ENCODE peak calls at places on chromosome 4, in six cellular contexts. One of them, this sample, is unnamed.

GRCh38 chr4:28373601-28374000 is 1513.0 kb downstream of the STIM2 start:
- DNase-seq in H1: no peak
- DNase-seq in GM12892: no peak
- DNase-seq in K562: no peak
- DNase-seq in HepG2: no peak
- DNase-seq in GM12878: no peak
- DNase-seq in this sample: no peak

GRCh38 chr4:96913437-96914075 is 1073.7 kb downstream of the PDHA2 start:
- DNase-seq in H1: no peak
- DNase-seq in GM12892: no peak
- DNase-seq in K562: no peak
- DNase-seq in HepG2: no peak
- DNase-seq in GM12878: no peak
- DNase-seq in this sample: no peak

GRCh38 chr4:94848326-94848725 is 90.6 kb downstream of the BMPR1B start:
- DNase-seq in H1: no peak
- DNase-seq in GM12892: no peak
- DNase-seq in K562: no peak
- DNase-seq in HepG2: no peak
- DNase-seq in GM12878: no peak
- DNase-seq in this sample: no peak

GRCh38 chr4:56650259-56651070 is 30.6 kb downstream of the HOPX start:
- DNase-seq in H1: no peak
- DNase-seq in GM12892: no peak
- DNase-seq in K562: no peak
- DNase-seq in HepG2: no peak
- DNase-seq in GM12878: no peak
- DNase-seq in this sample: no peak

GRCh38 chr4:159871141-159871540 is 768.3 kb downstream of the RAPGEF2 start:
- DNase-seq in H1: no peak
- DNase-seq in GM12892: no peak
- DNase-seq in K562: no peak
- DNase-seq in HepG2: no peak
- DNase-seq in GM12878: no peak
- DNase-seq in this sample: no peak

GRCh38 chr4:143241892-143242291 is 57.2 kb downstream of the USP38 start:
- DNase-seq in H1: no peak
- DNase-seq in GM12892: no peak
- DNase-seq in K562: no peak
- DNase-seq in HepG2: peak; percentile 24
- DNase-seq in GM12878: no peak
- DNase-seq in this sample: no peak

GRCh38 chr4:80989921-80990544 is 40.5 kb upstream of the BMP3 start:
- DNase-seq in H1: peak; percentile 43
- DNase-seq in GM12892: no peak
- DNase-seq in K562: peak; percentile 22
- DNase-seq in HepG2: peak; percentile 40
- DNase-seq in GM12878: peak; percentile 26
- DNase-seq in this sample: peak; percentile 4

GRCh38 chr4:140130677-140131076 is 23.3 kb downstream of the MAML3 start:
- DNase-seq in H1: no peak
- DNase-seq in GM12892: no peak
- DNase-seq in K562: no peak
- DNase-seq in HepG2: no peak
- DNase-seq in GM12878: no peak
- DNase-seq in this sample: no peak

GRCh38 chr4:140581078-140581477 is 12.3 kb upstream of the UCP1 start:
- DNase-seq in H1: no peak
- DNase-seq in GM12892: no peak
- DNase-seq in K562: no peak
- DNase-seq in HepG2: no peak
- DNase-seq in GM12878: no peak
- DNase-seq in this sample: no peak

GRCh38 chr4:164648151-164648848 is 105.6 kb upstream of the SMIM31 start:
- DNase-seq in H1: no peak
- DNase-seq in GM12892: no peak
- DNase-seq in K562: no peak
- DNase-seq in HepG2: no peak
- DNase-seq in GM12878: no peak
- DNase-seq in this sample: no peak

GRCh38 chr4:125319311-125319710 is 4.6 kb downstream of the FAT4 start:
- DNase-seq in H1: no peak
- DNase-seq in GM12892: no peak
- DNase-seq in K562: no peak
- DNase-seq in HepG2: no peak
- DNase-seq in GM12878: no peak
- DNase-seq in this sample: no peak

GRCh38 chr4:145871209-145871608 is 67.4 kb downstream of the ZNF827 start:
- DNase-seq in H1: no peak
- DNase-seq in GM12892: no peak
- DNase-seq in K562: no peak
- DNase-seq in HepG2: no peak
- DNase-seq in GM12878: no peak
- DNase-seq in this sample: no peak

GRCh38 chr4:138935-139334 is 14.6 kb downstream of the ZNF718 start:
- DNase-seq in H1: no peak
- DNase-seq in GM12892: no peak
- DNase-seq in K562: no peak
- DNase-seq in HepG2: no peak
- DNase-seq in GM12878: no peak
- DNase-seq in this sample: no peak

GRCh38 chr4:170388255-170388654 is 298.5 kb upstream of the AADAT start:
- DNase-seq in H1: no peak
- DNase-seq in GM12892: no peak
- DNase-seq in K562: no peak
- DNase-seq in HepG2: no peak
- DNase-seq in GM12878: no peak
- DNase-seq in this sample: no peak

GRCh38 chr4:160372390-160372789 is 1269.5 kb downstream of the RAPGEF2 start:
- DNase-seq in H1: no peak
- DNase-seq in GM12892: no peak
- DNase-seq in K562: no peak
- DNase-seq in HepG2: no peak
- DNase-seq in GM12878: no peak
- DNase-seq in this sample: no peak

GRCh38 chr4:71195932-71196331 is 142.9 kb upstream of the SLC4A4 start:
- DNase-seq in H1: no peak
- DNase-seq in GM12892: no peak
- DNase-seq in K562: no peak
- DNase-seq in HepG2: no peak
- DNase-seq in GM12878: no peak
- DNase-seq in this sample: no peak

GRCh38 chr4:2937146-2937857 is 25.9 kb downstream of the NOP14 start:
- DNase-seq in H1: no peak
- DNase-seq in GM12892: no peak
- DNase-seq in K562: no peak
- DNase-seq in HepG2: peak; percentile 91
- DNase-seq in GM12878: peak; percentile 64
- DNase-seq in this sample: no peak

GRCh38 chr4:36277533-36277932 is 3.9 kb upstream of the DTHD1 start:
- DNase-seq in H1: no peak
- DNase-seq in GM12892: no peak
- DNase-seq in K562: no peak
- DNase-seq in HepG2: no peak
- DNase-seq in GM12878: no peak
- DNase-seq in this sample: no peak

GRCh38 chr4:2254665-2255500 is 7.0 kb downstream of the MXD4 start:
- DNase-seq in H1: no peak
- DNase-seq in GM12892: no peak
- DNase-seq in K562: no peak
- DNase-seq in HepG2: no peak
- DNase-seq in GM12878: no peak
- DNase-seq in this sample: no peak

GRCh38 chr4:159055851-159056250 is 47.0 kb upstream of the RAPGEF2 start:
- DNase-seq in H1: no peak
- DNase-seq in GM12892: no peak
- DNase-seq in K562: no peak
- DNase-seq in HepG2: no peak
- DNase-seq in GM12878: no peak
- DNase-seq in this sample: no peak

GRCh38 chr4:98659741-98660507 is 1.5 kb upstream of the TSPAN5 start:
- DNase-seq in H1: no peak
- DNase-seq in GM12892: no peak
- DNase-seq in K562: no peak
- DNase-seq in HepG2: peak; percentile 26
- DNase-seq in GM12878: no peak
- DNase-seq in this sample: no peak

GRCh38 chr4:1239141-1239948 is 9.6 kb downstream of the CTBP1 start:
- DNase-seq in H1: no peak
- DNase-seq in GM12892: peak; percentile 27
- DNase-seq in K562: no peak
- DNase-seq in HepG2: no peak
- DNase-seq in GM12878: no peak
- DNase-seq in this sample: peak; percentile 23

GRCh38 chr4:150357829-150358228 is 224.1 kb upstream of the MAB21L2 start:
- DNase-seq in H1: no peak
- DNase-seq in GM12892: no peak
- DNase-seq in K562: no peak
- DNase-seq in HepG2: no peak
- DNase-seq in GM12878: no peak
- DNase-seq in this sample: no peak

GRCh38 chr4:174496631-174497442 is 25.5 kb downstream of the HPGD start:
- DNase-seq in H1: no peak
- DNase-seq in GM12892: no peak
- DNase-seq in K562: no peak
- DNase-seq in HepG2: no peak
- DNase-seq in GM12878: no peak
- DNase-seq in this sample: no peak

GRCh38 chr4:122798101-122798500 is 28.5 kb upstream of the FGF2 start:
- DNase-seq in H1: no peak
- DNase-seq in GM12892: no peak
- DNase-seq in K562: peak; percentile 46
- DNase-seq in HepG2: peak; percentile 13
- DNase-seq in GM12878: no peak
- DNase-seq in this sample: no peak

GRCh38 chr4:54016504-54016903 is 47.9 kb downstream of the CHIC2 start:
- DNase-seq in H1: no peak
- DNase-seq in GM12892: no peak
- DNase-seq in K562: no peak
- DNase-seq in HepG2: no peak
- DNase-seq in GM12878: no peak
- DNase-seq in this sample: no peak

GRCh38 chr4:35754047-35754446 is 490.3 kb downstream of the ARAP2 start:
- DNase-seq in H1: no peak
- DNase-seq in GM12892: no peak
- DNase-seq in K562: no peak
- DNase-seq in HepG2: peak; percentile 88
- DNase-seq in GM12878: no peak
- DNase-seq in this sample: no peak

GRCh38 chr4:535181-535923 is 36.3 kb downstream of the PIGG start:
- DNase-seq in H1: no peak
- DNase-seq in GM12892: no peak
- DNase-seq in K562: no peak
- DNase-seq in HepG2: no peak
- DNase-seq in GM12878: no peak
- DNase-seq in this sample: no peak

GRCh38 chr4:169272265-169272886 is 1.6 kb upstream of the SH3RF1 start:
- DNase-seq in H1: no peak
- DNase-seq in GM12892: no peak
- DNase-seq in K562: no peak
- DNase-seq in HepG2: no peak
- DNase-seq in GM12878: peak; percentile 72
- DNase-seq in this sample: no peak

GRCh38 chr4:7075962-7076693 is 8.3 kb upstream of the GRPEL1 start:
- DNase-seq in H1: no peak
- DNase-seq in GM12892: no peak
- DNase-seq in K562: no peak
- DNase-seq in HepG2: peak; percentile 52
- DNase-seq in GM12878: no peak
- DNase-seq in this sample: no peak
- TF ChIP-seq TAF1 in H1: no peak
- TF ChIP-seq TAF1 in GM12892: no peak
- TF ChIP-seq TAF1 in K562: no peak
- TF ChIP-seq TAF1 in HepG2: no peak
- TF ChIP-seq TAF1 in GM12878: no peak
- TF ChIP-seq TAF1 in this sample: no peak

GRCh38 chr4:75530556-75531322 is 16.5 kb downstream of the THAP6 start:
- DNase-seq in H1: no peak
- DNase-seq in GM12892: no peak
- DNase-seq in K562: no peak
- DNase-seq in HepG2: no peak
- DNase-seq in GM12878: no peak
- DNase-seq in this sample: no peak
- TF ChIP-seq POLR2AphosphoS5 in H1: no peak
- TF ChIP-seq POLR2AphosphoS5 in GM12892: no peak
- TF ChIP-seq POLR2AphosphoS5 in K562: no peak
- TF ChIP-seq POLR2AphosphoS5 in HepG2: no peak
- TF ChIP-seq POLR2AphosphoS5 in GM12878: no peak
- TF ChIP-seq POLR2AphosphoS5 in this sample: no peak

GRCh38 chr4:118278473-118279274 is 74.1 kb downstream of the PRSS12 start:
- DNase-seq in H1: peak; percentile 90
- DNase-seq in GM12892: peak; percentile 71
- DNase-seq in K562: peak; percentile 97
- DNase-seq in HepG2: peak; percentile 93
- DNase-seq in GM12878: peak; percentile 89
- DNase-seq in this sample: peak; percentile 69
- TF ChIP-seq POLR2A in H1: peak; percentile 87
- TF ChIP-seq POLR2A in GM12892: peak; percentile 99
- TF ChIP-seq POLR2A in K562: peak; percentile 100
- TF ChIP-seq POLR2A in HepG2: peak; percentile 96
- TF ChIP-seq POLR2A in GM12878: peak; percentile 94
- TF ChIP-seq POLR2A in this sample: peak; percentile 99

GRCh38 chr4:138308421-138308820 is 66.3 kb upstream of the SLC7A11 start:
- DNase-seq in H1: no peak
- DNase-seq in GM12892: no peak
- DNase-seq in K562: no peak
- DNase-seq in HepG2: no peak
- DNase-seq in GM12878: no peak
- DNase-seq in this sample: no peak
- TF ChIP-seq TAF1 in H1: no peak
- TF ChIP-seq TAF1 in GM12892: no peak
- TF ChIP-seq TAF1 in K562: no peak
- TF ChIP-seq TAF1 in HepG2: no peak
- TF ChIP-seq TAF1 in GM12878: no peak
- TF ChIP-seq TAF1 in this sample: no peak

GRCh38 chr4:107712236-107712635 is 7.8 kb downstream of the PAPSS1 start:
- DNase-seq in H1: no peak
- DNase-seq in GM12892: no peak
- DNase-seq in K562: no peak
- DNase-seq in HepG2: no peak
- DNase-seq in GM12878: no peak
- DNase-seq in this sample: no peak
- TF ChIP-seq POLR2AphosphoS5 in H1: no peak
- TF ChIP-seq POLR2AphosphoS5 in GM12892: no peak
- TF ChIP-seq POLR2AphosphoS5 in K562: no peak
- TF ChIP-seq POLR2AphosphoS5 in HepG2: no peak
- TF ChIP-seq POLR2AphosphoS5 in GM12878: no peak
- TF ChIP-seq POLR2AphosphoS5 in this sample: no peak

This sample was measured in GM12891.